ENCODE peak calls at places on chromosomes 12 and 14, in seven cellular contexts. S, G, R, J, T, M and O are unnamed samples.
A peak's percentile ranks its signal among the peaks of the same experiment; 100 is the strongest.

GRCh38 chr14:24806061-24806678 is 172.2 kb upstream of the GZMB start:
- DNase-seq in S (peak; percentile 42), G (no peak), R (peak; percentile 10), J (peak; percentile 49), T (peak; percentile 90), M (peak; percentile 45), O (peak; percentile 83)

GRCh38 chr12:5081016-5081415 is 37.3 kb downstream of the KCNA5 start:
- DNase-seq in S (peak; percentile 7), G (no peak), R (no peak), J (no peak), T (no peak), M (no peak), O (peak; percentile 58)

GRCh38 chr14:95472819-95473251 is 43.6 kb downstream of the SYNE3 start:
- DNase-seq in S (no peak), G (no peak), R (no peak), J (no peak), T (no peak), M (no peak), O (peak; percentile 59)

GRCh38 chr12:5733136-5733755 is 211.8 kb downstream of the ANO2 start:
- DNase-seq in S (no peak), G (no peak), R (no peak), J (no peak), T (no peak), M (peak; percentile 18), O (no peak)

GRCh38 chr14:31592619-31593018 is 31.4 kb downstream of the NUBPL start:
- DNase-seq in S (no peak), G (no peak), R (no peak), J (no peak), T (no peak), M (peak; percentile 5), O (no peak)

GRCh38 chr12:8014836-8015235 is 17.7 kb upstream of the FOXJ2 start:
- DNase-seq in S (no peak), G (no peak), R (no peak), J (no peak), T (no peak), M (no peak), O (no peak)

GRCh38 chr14:75119056-75119455 is 7.8 kb downstream of the NEK9 start:
- DNase-seq in S (no peak), G (no peak), R (no peak), J (no peak), T (no peak), M (peak; percentile 57), O (no peak)

GRCh38 chr12:57883700-57884099 is 37.2 kb upstream of the CTDSP2 start:
- DNase-seq in S (no peak), G (no peak), R (no peak), J (no peak), T (no peak), M (no peak), O (no peak)

GRCh38 chr14:104130974-104131651 is 7.3 kb upstream of the KIF26A start:
- DNase-seq in S (no peak), G (no peak), R (no peak), J (peak; percentile 77), T (peak; percentile 92), M (peak; percentile 16), O (peak; percentile 86)

GRCh38 chr14:25120261-25120660 is 70.3 kb upstream of the STXBP6 start:
- DNase-seq in S (no peak), G (no peak), R (no peak), J (no peak), T (no peak), M (no peak), O (no peak)

GRCh38 chr12:27524839-27525238 is 833 bp downstream of the PPFIBP1 start:
- DNase-seq in S (no peak), G (no peak), R (no peak), J (peak; percentile 5), T (no peak), M (peak; percentile 59), O (no peak)

GRCh38 chr14:99982449-99983250 is 82.6 kb upstream of the EVL start:
- DNase-seq in S (peak; percentile 57), G (no peak), R (no peak), J (peak; percentile 34), T (peak; percentile 82), M (peak; percentile 66), O (peak; percentile 29)

GRCh38 chr14:88212691-88213090 is 110.4 kb downstream of the KCNK10 start:
- DNase-seq in S (no peak), G (no peak), R (no peak), J (no peak), T (no peak), M (no peak), O (no peak)

GRCh38 chr12:95646781-95647184 is 95.5 kb upstream of the USP44 start:
- DNase-seq in S (no peak), G (no peak), R (no peak), J (no peak), T (no peak), M (peak; percentile 94), O (no peak)